ENCODE peak calls at places on chromosomes 13 and 19, in eight cellular contexts. H is GM23248, P is heart right ventricle, Q is iPS DF 19.7, L is posterior vena cava, E is occipital lobe, Y is A549, G is AG10803. R is an unnamed sample.

GRCh38 chr13:106911020-106911419 is 343.1 kb upstream of the ARGLU1 start:
- DNase-seq in H (no peak), P (no peak), Q (no peak), L (no peak), E (no peak), Y (no peak), G (no peak), R (no peak)

GRCh38 chr19:49983645-49984229 is 22.8 kb upstream of the SIGLEC11 start:
- DNase-seq in H (peak), P (peak), Q (no peak), L (peak), E (no peak), Y (peak), G (peak), R (peak)

GRCh38 chr13:32285633-32285965 is 29.6 kb downstream of the ZAR1L start:
- DNase-seq in H (no peak), P (no peak), Q (no peak), L (no peak), E (no peak), Y (no peak), G (no peak), R (no peak)

GRCh38 chr19:3146677-3147100 is 10.9 kb downstream of the GNA15 start:
- DNase-seq in H (no peak), P (no peak), Q (no peak), L (no peak), E (no peak), Y (no peak), G (no peak), R (no peak)

GRCh38 chr19:37078717-37079032 is 442 bp downstream of the ZNF420 start:
- DNase-seq in H (peak), P (no peak), Q (no peak), L (no peak), E (no peak), Y (no peak), G (no peak), R (no peak)

GRCh38 chr13:79662882-79663281 is 181.9 kb downstream of the NDFIP2 start:
- DNase-seq in H (no peak), P (no peak), Q (no peak), L (no peak), E (no peak), Y (peak), G (no peak), R (no peak)

GRCh38 chr19:50362656-50363424 is 2.6 kb downstream of the NAPSA start:
- DNase-seq in H (no peak), P (no peak), Q (no peak), L (peak), E (no peak), Y (no peak), G (no peak), R (no peak)

GRCh38 chr19:10826236-10826635 is 9.8 kb downstream of the TMED1 start:
- DNase-seq in H (no peak), P (no peak), Q (no peak), L (no peak), E (no peak), Y (no peak), G (no peak), R (no peak)

GRCh38 chr13:102190930-102191329 is 210.9 kb downstream of the FGF14 start:
- DNase-seq in H (no peak), P (no peak), Q (no peak), L (no peak), E (no peak), Y (no peak), G (no peak), R (no peak)

GRCh38 chr19:29576761-29577661 is 29.1 kb upstream of the POP4 start:
- DNase-seq in H (peak), P (no peak), Q (no peak), L (no peak), E (no peak), Y (no peak), G (no peak), R (no peak)

GRCh38 chr13:26727633-26728032 is 33.0 kb downstream of the GPR12 start:
- DNase-seq in H (no peak), P (no peak), Q (no peak), L (no peak), E (no peak), Y (no peak), G (no peak), R (no peak)

GRCh38 chr13:41465215-41465907 is 8.0 kb downstream of the RGCC start:
- DNase-seq in H (peak), P (peak), Q (no peak), L (peak), E (no peak), Y (no peak), G (peak), R (peak)

GRCh38 chr19:48506138-48506733 is 5.4 kb downstream of the LMTK3 start:
- DNase-seq in H (peak), P (no peak), Q (no peak), L (no peak), E (no peak), Y (peak), G (peak), R (no peak)

GRCh38 chr19:17902701-17903100 is 30.1 kb upstream of the CCDC124 start:
- DNase-seq in H (peak), P (no peak), Q (no peak), L (no peak), E (no peak), Y (no peak), G (peak), R (no peak)

GRCh38 chr19:8050274-8051096 is 2.1 kb upstream of the CCL25 start:
- DNase-seq in H (peak), P (peak), Q (peak), L (peak), E (peak), Y (peak), G (peak), R (peak)

GRCh38 chr19:38683393-38684077 is 36.1 kb downstream of the ACTN4 start:
- DNase-seq in H (peak), P (peak), Q (peak), L (peak), E (peak), Y (peak), G (peak), R (peak)

GRCh38 chr13:76764916-76765315 is 121.3 kb downstream of the KCTD12 start:
- DNase-seq in H (no peak), P (no peak), Q (no peak), L (no peak), E (no peak), Y (no peak), G (no peak), R (no peak)

GRCh38 chr19:6212403-6213265 is 67.1 kb downstream of the MLLT1 start:
- DNase-seq in H (no peak), P (no peak), Q (no peak), L (no peak), E (no peak), Y (no peak), G (no peak), R (no peak)

GRCh38 chr19:35336166-35336955 is 7.4 kb downstream of the CD22 start:
- DNase-seq in H (no peak), P (no peak), Q (no peak), L (no peak), E (no peak), Y (no peak), G (no peak), R (no peak)

GRCh38 chr19:47239152-47239551 is 8.2 kb upstream of the BBC3 start:
- DNase-seq in H (peak), P (no peak), Q (no peak), L (no peak), E (no peak), Y (no peak), G (no peak), R (no peak)

GRCh38 chr19:40674291-40674690 is 16.2 kb downstream of the NUMBL start:
- DNase-seq in H (no peak), P (no peak), Q (no peak), L (no peak), E (no peak), Y (no peak), G (no peak), R (no peak)

GRCh38 chr19:46489445-46490272 is 6.0 kb downstream of the PNMA8B start:
- DNase-seq in H (peak), P (peak), Q (no peak), L (peak), E (no peak), Y (no peak), G (peak), R (peak)

GRCh38 chr19:55257461-55258411 is 1.1 kb downstream of the PPP6R1 start:
- DNase-seq in H (peak), P (no peak), Q (no peak), L (peak), E (no peak), Y (no peak), G (peak), R (no peak)

GRCh38 chr19:39401549-39402416 is 4.9 kb upstream of the ZFP36 start:
- DNase-seq in H (peak), P (peak), Q (no peak), L (peak), E (peak), Y (peak), G (peak), R (no peak)

GRCh38 chr19:43763473-43763939 is 8.7 kb upstream of the SMG9 start:
- DNase-seq in H (peak), P (no peak), Q (no peak), L (peak), E (no peak), Y (no peak), G (peak), R (no peak)

GRCh38 chr19:42065511-42065910 is 4.5 kb downstream of the GRIK5 start:
- DNase-seq in H (no peak), P (no peak), Q (no peak), L (no peak), E (no peak), Y (no peak), G (no peak), R (no peak)

GRCh38 chr19:17001603-17002183 is 24.9 kb downstream of the CPAMD8 start:
- DNase-seq in H (no peak), P (no peak), Q (no peak), L (no peak), E (no peak), Y (no peak), G (no peak), R (no peak)

GRCh38 chr13:93953856-93954255 is 525.6 kb downstream of the DCT start:
- DNase-seq in H (no peak), P (no peak), Q (no peak), L (no peak), E (no peak), Y (no peak), G (peak), R (no peak)